ENCODE peak calls at places on chromosomes 5 and 9, in five cellular contexts. U is Calu3, X is AG09309, B is OCI-LY7, H is right lobe of liver. S is an unnamed sample.

GRCh38 chr5:124519396-124519795 is 227.0 kb downstream of the ZNF608 start:
- DNase-seq in U (no peak), X (peak), B (peak), H (no peak), S (no peak)

GRCh38 chr9:120755827-120756434 is 37.3 kb downstream of the FBXW2 start:
- DNase-seq in U (peak), X (no peak), B (peak), H (no peak), S (no peak)

GRCh38 chr5:150291388-150292385 is 2.1 kb upstream of the CAMK2A start:
- DNase-seq in U (no peak), X (no peak), B (no peak), H (peak), S (no peak)

GRCh38 chr5:71770381-71770780 is 51.3 kb downstream of the CARTPT start:
- DNase-seq in U (no peak), X (no peak), B (no peak), H (no peak), S (no peak)

GRCh38 chr9:88989961-88990570 is 1.2 kb upstream of the S1PR3 start:
- DNase-seq in U (no peak), X (no peak), B (no peak), H (no peak), S (no peak)

GRCh38 chr5:56457887-56458451 is 224.8 kb upstream of the ANKRD55 start:
- DNase-seq in U (no peak), X (no peak), B (no peak), H (no peak), S (no peak)

GRCh38 chr5:173581408-173582197 is 34.8 kb downstream of the BOD1 start:
- DNase-seq in U (peak), X (no peak), B (peak), H (no peak), S (no peak)

GRCh38 chr9:117744856-117745389 is 40.7 kb downstream of the TLR4 start:
- DNase-seq in U (no peak), X (no peak), B (no peak), H (no peak), S (peak)

GRCh38 chr5:135211083-135211790 is 177.2 kb upstream of the PITX1 start:
- DNase-seq in U (no peak), X (no peak), B (no peak), H (no peak), S (no peak)

GRCh38 chr9:115777610-115778009 is 376.0 kb upstream of the PAPPA start:
- DNase-seq in U (no peak), X (no peak), B (no peak), H (no peak), S (no peak)

GRCh38 chr9:130343445-130343918 is 77.9 kb downstream of the HMCN2 start:
- DNase-seq in U (no peak), X (no peak), B (peak), H (peak), S (no peak)

GRCh38 chr9:128818839-128819715 is 777 bp downstream of the ENDOG start:
- DNase-seq in U (peak), X (no peak), B (peak), H (peak), S (peak)

GRCh38 chr5:91382530-91383026 is 539 bp downstream of the ARRDC3 start:
- DNase-seq in U (peak), X (no peak), B (peak), H (no peak), S (no peak)

GRCh38 chr5:107997338-107997979 is 326.7 kb upstream of the EFNA5 start:
- DNase-seq in U (no peak), X (no peak), B (no peak), H (no peak), S (no peak)

GRCh38 chr9:97747201-97747965 is 50.2 kb upstream of the XPA start:
- DNase-seq in U (no peak), X (no peak), B (no peak), H (no peak), S (no peak)

GRCh38 chr5:180684623-180685161 is 35.3 kb upstream of the FLT4 start:
- DNase-seq in U (no peak), X (no peak), B (no peak), H (no peak), S (no peak)

GRCh38 chr5:73446631-73447233 is 1.8 kb downstream of the FOXD1 start:
- DNase-seq in U (no peak), X (no peak), B (no peak), H (no peak), S (no peak)

GRCh38 chr5:168432903-168433302 is 53.4 kb upstream of the RARS1 start:
- DNase-seq in U (no peak), X (no peak), B (no peak), H (no peak), S (no peak)

GRCh38 chr5:33612386-33612785 is 171.6 kb downstream of the TARS1 start:
- DNase-seq in U (no peak), X (no peak), B (no peak), H (no peak), S (no peak)

GRCh38 chr9:106449528-106449927 is 413.4 kb upstream of the ZNF462 start:
- DNase-seq in U (no peak), X (no peak), B (no peak), H (no peak), S (no peak)

GRCh38 chr9:88820055-88820454 is 171.2 kb upstream of the S1PR3 start:
- DNase-seq in U (no peak), X (no peak), B (no peak), H (no peak), S (no peak)

GRCh38 chr9:135797507-135798302 is 95.7 kb downstream of the KCNT1 start:
- DNase-seq in U (peak), X (no peak), B (peak), H (no peak), S (no peak)

GRCh38 chr5:127320032-127320945 is 29.7 kb downstream of the MEGF10 start:
- DNase-seq in U (peak), X (no peak), B (peak), H (no peak), S (no peak)

GRCh38 chr5:5065472-5065871 is 74.7 kb upstream of the ADAMTS16 start:
- DNase-seq in U (no peak), X (no peak), B (no peak), H (no peak), S (no peak)

GRCh38 chr9:93960971-93961841 is 6.1 kb upstream of the BARX1 start:
- DNase-seq in U (no peak), X (no peak), B (no peak), H (no peak), S (no peak)

GRCh38 chr5:180522350-180522749 is 28.2 kb downstream of the CNOT6 start:
- DNase-seq in U (no peak), X (no peak), B (no peak), H (no peak), S (no peak)

GRCh38 chr5:173454381-173454763 is 126.2 kb upstream of the STC2 start:
- DNase-seq in U (no peak), X (no peak), B (no peak), H (no peak), S (no peak)

GRCh38 chr5:175246242-175246891 is 197.6 kb downstream of the DRD1 start:
- DNase-seq in U (no peak), X (peak), B (no peak), H (no peak), S (no peak)

GRCh38 chr5:132476853-132477729 is 13.5 kb downstream of the IRF1 start:
- DNase-seq in U (no peak), X (no peak), B (no peak), H (peak), S (no peak)

GRCh38 chr5:472076-472655 is 29.2 kb downstream of the EXOC3 start:
- DNase-seq in U (no peak), X (no peak), B (no peak), H (peak), S (peak)

GRCh38 chr5:143352691-143353090 is 50.8 kb downstream of the NR3C1 start:
- DNase-seq in U (no peak), X (no peak), B (no peak), H (no peak), S (no peak)

GRCh38 chr5:100430268-100430900 is 104.8 kb upstream of the FAM174A start:
- DNase-seq in U (peak), X (no peak), B (peak), H (peak), S (peak)

GRCh38 chr5:181187500-181188213 is 17.3 kb downstream of the TRIM7 start:
- DNase-seq in U (peak), X (no peak), B (peak), H (no peak), S (peak)

GRCh38 chr5:93364386-93364785 is 216.6 kb downstream of the NR2F1-AS1 start:
- DNase-seq in U (no peak), X (no peak), B (no peak), H (no peak), S (no peak)

GRCh38 chr5:177447066-177447610 is 524 bp downstream of the PRR7 start:
- DNase-seq in U (peak), X (no peak), B (peak), H (peak), S (peak)

GRCh38 chr5:179309751-179310320 is 35.4 kb downstream of the ADAMTS2 start:
- DNase-seq in U (no peak), X (no peak), B (no peak), H (peak), S (no peak)

GRCh38 chr9:95104966-95105365 is 212.5 kb downstream of the FANCC start:
- DNase-seq in U (no peak), X (no peak), B (no peak), H (no peak), S (peak)
- TF ChIP-seq CTCF in U (no peak), X (no peak), B (no peak), H (no peak), S (no peak)

GRCh38 chr9:112446080-112446479 is 40.5 kb upstream of the KIAA1958 start:
- DNase-seq in U (no peak), X (no peak), B (no peak), H (no peak), S (no peak)

GRCh38 chr9:112446518-112446917 is 40.1 kb upstream of the KIAA1958 start:
- DNase-seq in U (no peak), X (no peak), B (no peak), H (no peak), S (no peak)

GRCh38 chr9:112443636-112444035 is 43.0 kb upstream of the KIAA1958 start:
- DNase-seq in U (no peak), X (no peak), B (no peak), H (no peak), S (no peak)

GRCh38 chr9:112445196-112445595 is 41.4 kb upstream of the KIAA1958 start:
- DNase-seq in U (no peak), X (no peak), B (no peak), H (no peak), S (no peak)

GRCh38 chr9:112443200-112443599 is 43.4 kb upstream of the KIAA1958 start:
- DNase-seq in U (no peak), X (peak), B (peak), H (no peak), S (no peak)
- TF ChIP-seq CTCF in U (no peak), X (peak), B (peak), H (peak), S (peak)

DNA sequence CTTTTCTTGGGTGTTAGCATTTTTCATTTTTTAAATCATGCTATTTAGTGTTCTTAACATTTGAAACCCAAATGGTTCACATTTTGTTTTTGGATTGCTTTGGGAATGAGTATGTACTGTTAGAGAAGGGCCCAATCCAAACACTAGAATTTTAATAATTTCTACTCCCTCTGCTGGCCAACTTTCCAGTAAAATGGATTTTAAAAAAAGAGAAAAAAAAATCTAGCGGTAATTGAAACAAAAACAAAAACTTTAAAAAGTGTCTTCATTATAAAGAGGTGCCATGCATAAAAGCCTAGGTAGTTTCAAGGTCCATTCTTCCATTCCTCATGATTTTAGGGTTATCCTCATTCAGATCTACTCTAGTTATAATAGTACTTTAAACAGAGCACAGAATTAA is 32.1 kb upstream of the RICTOR start:
- DNase-seq in U (no peak), X (no peak), B (no peak), H (no peak), S (no peak)
- TF ChIP-seq CTCF in U (no peak), X (peak), B (peak), H (no peak), S (peak)

GRCh38 chr5:42951169-42951846 is 88.8 kb downstream of the ANXA2R start:
- DNase-seq in U (no peak), X (no peak), B (peak), H (peak), S (peak)

GRCh38 chr5:42948961-42949347 is 91.2 kb downstream of the ANXA2R start:
- DNase-seq in U (no peak), X (no peak), B (no peak), H (no peak), S (no peak)

GRCh38 chr5:42950091-42950465 is 90.0 kb downstream of the ANXA2R start:
- DNase-seq in U (no peak), X (no peak), B (no peak), H (no peak), S (no peak)

GRCh38 chr5:42950466-42951168 is 89.5 kb downstream of the ANXA2R start:
- DNase-seq in U (peak), X (peak), B (peak), H (peak), S (peak)

DNA sequence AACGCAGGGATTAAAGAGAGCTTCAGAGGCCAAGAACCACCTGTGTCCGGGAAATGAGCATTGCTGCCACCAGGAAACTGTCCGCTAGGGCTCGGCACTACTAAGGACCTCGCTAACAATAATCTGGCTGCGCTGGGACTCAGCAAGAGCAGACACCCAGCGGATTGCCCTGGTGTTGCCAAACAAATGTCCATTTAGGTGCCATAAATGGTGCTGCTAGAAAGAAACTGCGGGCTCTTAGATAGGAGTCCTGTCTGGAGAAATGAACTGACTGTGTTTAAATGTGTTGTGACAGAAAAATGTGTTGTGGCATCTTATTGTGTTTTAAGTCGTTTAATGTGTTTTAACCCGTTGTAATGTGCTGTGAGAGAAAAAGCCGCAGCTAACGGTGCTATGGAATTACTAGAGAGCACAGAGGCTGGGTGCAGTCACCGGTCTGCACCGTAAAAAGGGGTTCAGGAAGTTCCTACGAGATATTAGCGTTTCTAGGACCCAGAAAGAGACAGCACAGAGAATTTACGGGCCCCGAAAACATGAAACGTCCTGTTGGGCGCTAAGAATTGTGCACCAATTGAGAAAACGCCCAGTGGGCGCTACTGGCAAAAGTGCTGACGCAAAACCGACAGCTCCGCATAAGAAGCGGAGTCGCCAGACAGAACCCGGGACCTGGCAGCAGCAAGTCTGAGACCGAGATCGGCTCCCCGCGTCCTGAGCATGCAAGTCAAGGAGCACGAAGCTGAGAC is 90.6 kb downstream of the ANXA2R start:
- DNase-seq in U (no peak), X (peak), B (peak), H (peak), S (peak)
- TF ChIP-seq CTCF in U (no peak), X (peak), B (peak), H (peak), S (peak)

DNA sequence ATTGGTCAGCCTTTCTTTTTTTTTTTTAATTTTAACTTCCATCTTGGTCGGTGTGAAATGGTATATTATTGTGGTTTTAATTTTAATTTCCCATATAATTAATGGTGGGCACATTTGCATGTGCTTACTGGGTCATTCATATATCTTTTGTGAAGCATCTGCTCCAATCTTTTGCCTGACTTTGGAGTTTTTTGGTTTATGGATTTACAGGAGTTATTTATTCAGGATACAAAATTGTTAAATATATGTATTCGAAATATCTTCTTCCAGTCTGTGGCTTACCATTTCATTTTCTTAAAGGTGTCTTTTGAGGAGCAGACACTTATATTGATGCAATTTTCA is 682 bp upstream of the RIGI start:
- DNase-seq in U (no peak), X (no peak), B (no peak), H (no peak), S (no peak)
- TF ChIP-seq CTCF in U (no peak), X (no peak), B (peak), H (no peak), S (no peak)